ENCODE peak calls at places on chromosomes 6 and 20, in nine cellular contexts. M is transverse colon, T is SK-N-SH, O is GM23338, E is spleen, X is stomach, K is HCT116, S is breast epithelium, H is suprapubic skin. Y is an unnamed sample.

GRCh38 chr20:2485080-2485479 is 14.5 kb upstream of the SNRPB start:
- DNase-seq in T (no peak), H (no peak), X (no peak), E (no peak), K (no peak), M (no peak), O (no peak), S (no peak), Y (no peak)

GRCh38 chr6:112877134-112878100 is 530.3 kb downstream of the RFPL4B start:
- DNase-seq in E (no peak), H (no peak), T (peak), X (no peak), S (no peak), K (no peak), M (no peak), O (peak), Y (no peak)

GRCh38 chr20:2311329-2311728 is 15.5 kb downstream of the TGM3 start:
- DNase-seq in E (no peak), K (no peak), O (no peak), X (no peak), S (no peak), T (no peak), M (no peak), H (no peak), Y (no peak)

GRCh38 chr6:119052292-119052889 is 26.1 kb downstream of the FAM184A start:
- DNase-seq in H (no peak), M (no peak), S (no peak), E (no peak), T (no peak), X (no peak), O (no peak), K (no peak), Y (no peak)

GRCh38 chr6:13560651-13561044 is 13.8 kb upstream of the SIRT5 start:
- DNase-seq in T (no peak), H (no peak), K (peak), O (peak), M (no peak), X (no peak), E (no peak), S (no peak), Y (no peak)

GRCh38 chr20:51458751-51459439 is 83.6 kb downstream of the NFATC2 start:
- DNase-seq in O (no peak), M (no peak), S (no peak), E (peak), H (no peak), T (no peak), X (no peak), K (no peak), Y (no peak)

GRCh38 chr6:102114402-102114801 is 720.9 kb downstream of the GRIK2 start:
- DNase-seq in H (no peak), T (no peak), X (no peak), E (no peak), M (no peak), S (no peak), K (peak), O (peak), Y (no peak)

GRCh38 chr6:56637640-56638039 is 5.0 kb downstream of the DST start:
- DNase-seq in H (no peak), O (peak), E (no peak), M (no peak), K (peak), S (no peak), T (peak), X (no peak), Y (no peak)

GRCh38 chr6:54525731-54526130 is 217.5 kb downstream of the TINAG start:
- DNase-seq in X (no peak), M (no peak), S (no peak), E (no peak), K (peak), H (no peak), T (no peak), O (no peak), Y (no peak)

GRCh38 chr20:37938181-37938775 is 35.4 kb downstream of the VSTM2L start:
- DNase-seq in M (no peak), H (peak), E (no peak), K (no peak), O (no peak), S (peak), X (no peak), T (no peak), Y (no peak)

GRCh38 chr20:59625214-59625922 is 21.0 kb downstream of the PHACTR3 start:
- DNase-seq in O (no peak), E (no peak), T (no peak), X (no peak), M (no peak), H (no peak), K (no peak), S (no peak), Y (no peak)

GRCh38 chr6:156719395-156719719 is 57.8 kb upstream of the ARID1B start:
- DNase-seq in T (no peak), K (no peak), H (no peak), M (peak), S (no peak), O (no peak), X (no peak), E (no peak), Y (no peak)

GRCh38 chr6:114202389-114202788 is 140.4 kb downstream of the HS3ST5 start:
- DNase-seq in X (no peak), E (no peak), S (no peak), M (no peak), T (no peak), H (no peak), K (no peak), O (peak), Y (no peak)

GRCh38 chr6:41917528-41917927 is 3.4 kb downstream of the MED20 start:
- DNase-seq in K (peak), T (no peak), E (no peak), S (no peak), M (no peak), X (no peak), H (no peak), O (no peak), Y (no peak)

GRCh38 chr20:59743767-59744485 is 139.6 kb downstream of the PHACTR3 start:
- DNase-seq in E (no peak), O (peak), T (no peak), K (peak), H (no peak), M (no peak), S (no peak), X (no peak), Y (peak)

GRCh38 chr6:126127662-126128061 is 141.3 kb downstream of the TRMT11 start:
- DNase-seq in S (no peak), E (no peak), X (no peak), H (no peak), M (no peak), K (no peak), T (no peak), O (peak), Y (no peak)

GRCh38 chr20:62580733-62581132 is 61.6 kb upstream of the SLCO4A1 start:
- DNase-seq in E (no peak), K (no peak), M (no peak), S (no peak), O (no peak), X (no peak), T (no peak), H (no peak), Y (peak)

GRCh38 chr6:139923964-139924475 is 549.6 kb upstream of the CITED2 start:
- DNase-seq in T (no peak), O (no peak), X (no peak), E (no peak), H (no peak), K (no peak), M (no peak), S (no peak), Y (no peak)

GRCh38 chr6:116616757-116617093 is 446 bp downstream of the RSPH4A start:
- DNase-seq in O (peak), K (no peak), X (no peak), T (peak), E (peak), M (peak), H (no peak), S (no peak), Y (no peak)

GRCh38 chr6:3102875-3103274 is 15.6 kb upstream of the BPHL start:
- DNase-seq in T (no peak), K (no peak), H (no peak), M (no peak), S (no peak), O (no peak), E (no peak), X (no peak), Y (no peak)

GRCh38 chr6:111872521-111873177 is 603 bp downstream of the FYN start:
- DNase-seq in H (peak), K (no peak), M (peak), T (peak), X (no peak), S (no peak), E (peak), O (no peak), Y (peak)

GRCh38 chr20:17568045-17568788 is 1.7 kb upstream of the DSTN start:
- DNase-seq in M (no peak), H (no peak), E (no peak), T (no peak), K (no peak), S (no peak), X (no peak), O (no peak), Y (no peak)
- H3K4me3 ChIP-seq in M (peak), H (peak), E (no peak), T (peak), K (peak), S (peak), X (peak), O (peak), Y (peak)

GRCh38 chr6:131382646-131383045 is 190.4 kb upstream of the ARG1 start:
- DNase-seq in S (no peak), E (no peak), X (no peak), H (no peak), T (no peak), M (no peak), O (no peak), K (no peak), Y (no peak)

GRCh38 chr6:131381052-131381451 is 192.0 kb upstream of the ARG1 start:
- DNase-seq in M (no peak), T (no peak), E (no peak), X (no peak), O (no peak), K (no peak), S (no peak), H (no peak), Y (no peak)

GRCh38 chr6:131379951-131380350 is 193.1 kb upstream of the ARG1 start:
- DNase-seq in S (no peak), O (no peak), X (no peak), M (no peak), K (no peak), T (no peak), H (no peak), E (no peak), Y (no peak)

GRCh38 chr6:131381694-131382093 is 191.3 kb upstream of the ARG1 start:
- DNase-seq in K (no peak), M (no peak), T (no peak), X (no peak), O (no peak), E (no peak), S (no peak), H (no peak), Y (no peak)

GRCh38 chr6:131383421-131384411 is 189.3 kb upstream of the ARG1 start:
- DNase-seq in X (no peak), H (no peak), M (no peak), S (no peak), E (peak), T (no peak), O (no peak), K (no peak), Y (no peak)
- TF ChIP-seq POLR2AphosphoS5 in X (no peak), H (no peak), M (no peak), S (no peak), E (peak), T (no peak), O (no peak), K (no peak), Y (no peak)

GRCh38 chr6:163983601-163984445 is 569.3 kb downstream of the QKI start:
- DNase-seq in K (no peak), H (no peak), T (no peak), X (no peak), O (no peak), M (no peak), E (no peak), S (no peak), Y (no peak)
- H3K4me3 ChIP-seq in K (no peak), H (no peak), T (no peak), X (no peak), O (no peak), M (no peak), E (no peak), S (no peak), Y (no peak)

DNA sequence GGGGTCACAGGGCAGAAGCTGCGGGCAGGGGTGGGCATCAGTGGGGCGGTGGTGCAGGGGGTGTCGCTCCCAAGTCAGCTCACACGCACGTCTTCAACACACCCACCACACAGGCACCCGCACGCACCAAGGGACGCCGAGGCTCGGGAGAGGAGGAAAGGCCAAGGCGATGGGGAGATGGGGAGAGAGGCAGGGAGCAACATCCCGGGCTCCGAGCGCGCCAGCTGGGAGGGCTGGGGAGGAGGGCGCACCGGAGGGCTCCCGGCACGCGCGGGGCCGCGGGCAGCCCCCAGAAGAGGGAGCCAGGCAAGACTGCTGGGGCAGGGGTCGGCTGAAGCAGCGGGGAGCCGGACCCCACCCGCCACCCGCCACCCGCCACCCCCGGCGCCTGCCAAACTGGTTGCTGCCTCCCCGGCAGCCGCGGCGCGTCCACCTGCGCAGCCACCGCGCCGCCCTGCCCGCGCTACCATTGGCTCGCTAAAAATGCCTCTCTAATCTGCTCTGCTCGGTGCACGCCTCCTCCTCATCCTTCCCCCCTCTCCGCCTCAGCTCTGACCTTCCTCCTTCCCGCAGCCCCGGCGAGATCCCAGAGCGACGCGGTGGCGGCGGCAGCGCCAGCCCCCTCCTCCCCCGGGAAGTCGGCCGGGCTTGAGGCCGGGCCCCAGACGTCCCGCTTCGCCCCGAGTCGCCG is at the start of gene PACSIN1:
- DNase-seq in E (peak), O (peak), S (no peak), K (no peak), T (peak), M (peak), X (peak), H (no peak), Y (peak)
- TF ChIP-seq POLR2AphosphoS5 in E (no peak), O (peak), S (no peak), K (no peak), T (no peak), M (no peak), X (no peak), H (no peak), Y (no peak)

DNA sequence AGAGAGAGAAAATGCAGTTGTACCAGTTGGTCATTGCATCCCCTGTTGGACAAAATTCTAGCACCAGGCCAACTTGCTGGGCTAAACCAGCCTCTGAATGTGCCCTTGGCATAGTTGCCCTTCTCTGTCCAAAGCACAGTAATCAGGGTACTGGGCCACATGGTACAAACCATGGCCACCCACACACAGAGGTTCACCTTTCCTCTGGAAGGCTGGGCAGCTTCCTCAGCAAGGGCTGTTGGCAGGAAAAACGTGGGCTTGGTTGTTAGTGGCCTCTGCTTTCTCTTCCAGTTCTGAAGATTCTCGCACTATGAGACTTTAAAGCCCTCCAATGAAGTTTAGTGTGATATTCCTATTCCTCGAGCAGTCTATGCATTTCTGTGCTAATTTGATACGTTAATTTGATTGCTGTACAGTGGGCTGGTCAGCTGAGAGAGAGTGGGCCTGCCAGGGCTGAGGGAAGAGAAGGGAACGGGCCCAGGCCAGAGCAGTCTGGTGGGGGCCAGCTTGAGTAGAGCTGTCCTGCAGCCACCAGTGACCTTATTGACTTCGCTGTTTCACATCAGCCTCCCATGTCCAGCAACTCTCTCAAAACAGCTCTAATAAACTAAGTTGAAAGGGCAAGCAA is 592 bp downstream of the DDO start:
- DNase-seq in O (no peak), X (no peak), H (no peak), S (no peak), E (no peak), K (no peak), T (no peak), M (no peak), Y (no peak)
- H3K4me3 ChIP-seq in O (no peak), X (peak), H (peak), S (peak), E (peak), K (no peak), T (peak), M (no peak), Y (peak)

GRCh38 chr20:19935842-19936241 is 81.3 kb upstream of the NAA20 start:
- DNase-seq in X (peak), H (no peak), E (no peak), S (peak), T (no peak), K (no peak), O (peak), M (peak), Y (no peak)
- TF ChIP-seq POLR2AphosphoS5 in X (no peak), H (no peak), E (no peak), S (no peak), T (no peak), K (no peak), O (no peak), M (no peak), Y (no peak)

DNA sequence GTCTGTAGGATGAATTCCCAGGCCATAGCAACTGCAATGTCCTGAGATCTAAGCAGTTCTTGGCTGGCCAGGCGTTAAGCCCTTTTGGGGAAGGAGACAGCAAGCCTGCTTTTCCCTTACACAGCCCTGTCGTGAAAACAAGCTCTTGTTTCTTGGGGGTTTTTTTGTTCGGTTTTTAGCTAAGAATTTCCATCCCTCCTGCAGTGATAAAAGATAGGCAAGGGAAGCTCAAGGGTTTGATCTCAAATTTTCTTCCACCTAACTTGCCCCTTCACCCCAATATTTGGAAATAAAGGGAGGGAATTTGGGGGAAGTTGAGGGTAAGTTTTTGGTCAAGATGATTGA is 1.5 kb downstream of the TNFRSF21 start:
- DNase-seq in X (no peak), S (no peak), H (no peak), E (no peak), T (no peak), K (no peak), O (no peak), M (no peak), Y (no peak)
- H3K4me3 ChIP-seq in X (peak), S (peak), H (peak), E (no peak), T (peak), K (peak), O (peak), M (peak), Y (peak)